ENCODE peak calls at places on chromosomes 7 and 10, in five cellular contexts. O, W, X, Z and T are unnamed samples.

GRCh38 chr7:83130623-83131545 is 31.8 kb downstream of the PCLO start:
- DNase-seq in O (no peak), W (no peak), X (no peak), Z (no peak), T (no peak)

GRCh38 chr7:5143935-5144903 is 45.8 kb upstream of the WIPI2 start:
- DNase-seq in O (no peak), W (no peak), X (no peak), Z (no peak), T (no peak)

GRCh38 chr7:69640216-69640615 is 41.9 kb downstream of the AUTS2 start:
- DNase-seq in O (no peak), W (no peak), X (no peak), Z (no peak), T (no peak)

GRCh38 chr10:104216631-104217030 is 15.5 kb downstream of the CFAP43 start:
- DNase-seq in O (no peak), W (no peak), X (no peak), Z (no peak), T (no peak)

GRCh38 chr7:151385626-151386300 is 24.1 kb downstream of the WDR86 start:
- DNase-seq in O (no peak), W (no peak), X (no peak), Z (peak; percentile 45), T (no peak)

GRCh38 chr7:68186072-68186471 is 1189.4 kb downstream of the TYW1 start:
- DNase-seq in O (no peak), W (no peak), X (no peak), Z (no peak), T (no peak)

GRCh38 chr10:101772895-101773761 is 2.8 kb downstream of the FGF8 start:
- DNase-seq in O (no peak), W (no peak), X (no peak), Z (no peak), T (no peak)

GRCh38 chr10:127353544-127353943 is 157.2 kb upstream of the INSYN2A start:
- DNase-seq in O (no peak), W (no peak), X (no peak), Z (no peak), T (no peak)

GRCh38 chr10:77898323-77899079 is 28.1 kb downstream of the DLG5 start:
- DNase-seq in O (no peak), W (no peak), X (peak; percentile 79), Z (no peak), T (no peak)

GRCh38 chr7:124662937-124663336 is 102.7 kb downstream of the GPR37 start:
- DNase-seq in O (no peak), W (no peak), X (no peak), Z (no peak), T (no peak)

GRCh38 chr10:45313264-45313873 is 2.0 kb downstream of the OR13A1 start:
- DNase-seq in O (no peak), W (no peak), X (no peak), Z (no peak), T (no peak)

GRCh38 chr7:34991938-34992840 is 45.1 kb downstream of the DPY19L1 start:
- DNase-seq in O (no peak), W (no peak), X (no peak), Z (no peak), T (no peak)

GRCh38 chr7:67854784-67855183 is 858.2 kb downstream of the TYW1 start:
- DNase-seq in O (no peak), W (no peak), X (no peak), Z (no peak), T (no peak)

GRCh38 chr10:5813341-5814109 is at the start of gene GDI2:
- DNase-seq in O (peak; percentile 95), W (peak; percentile 76), X (peak; percentile 95), Z (peak; percentile 97), T (peak; percentile 93)
- TF ChIP-seq CTCF in O (no peak), W (no peak), X (no peak), Z (no peak), T (no peak)

DNA sequence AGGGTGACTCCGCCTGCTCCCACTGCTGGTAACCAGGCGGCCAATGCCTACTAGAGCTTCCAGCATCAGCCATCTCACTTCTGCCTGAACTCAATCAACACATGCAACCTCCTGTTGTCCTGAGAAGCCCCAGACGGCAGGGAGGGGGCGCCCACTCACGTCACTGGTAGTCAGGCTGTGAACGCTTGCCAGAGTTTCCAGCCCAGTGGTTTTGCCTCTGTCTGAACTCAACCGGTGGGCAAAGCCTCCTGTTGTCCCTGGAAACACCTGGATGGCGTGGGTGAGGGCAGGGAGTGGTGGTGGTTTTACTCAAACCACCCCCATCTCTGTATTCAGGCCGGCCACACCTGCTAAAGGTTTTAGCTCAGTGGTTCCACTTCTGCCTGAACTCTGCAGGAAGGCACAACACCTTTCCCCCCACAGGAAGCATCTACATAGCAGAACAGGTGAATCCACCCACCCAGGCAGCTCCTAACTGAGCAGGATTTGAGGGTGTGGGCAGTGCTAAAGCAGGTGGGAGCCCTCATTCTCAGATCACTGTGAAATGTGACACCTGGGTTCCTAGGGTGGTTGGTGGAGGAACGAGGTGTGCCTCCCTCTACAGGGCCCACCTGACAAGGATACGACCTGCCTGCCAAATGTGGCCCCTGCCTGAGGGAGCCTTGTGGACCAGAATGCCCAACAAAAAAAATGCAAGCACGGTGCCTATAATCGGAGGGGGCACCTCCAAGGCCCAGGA is 563.0 kb upstream of the SEMA3D start:
- DNase-seq in O (no peak), W (no peak), X (no peak), Z (no peak), T (no peak)
- TF ChIP-seq CTCF in O (no peak), W (no peak), X (no peak), Z (no peak), T (no peak)

GRCh38 chr7:131106681-131107342 is 220.9 kb upstream of the MKLN1 start:
- DNase-seq in O (no peak), W (no peak), X (peak; percentile 63), Z (peak; percentile 77), T (no peak)

GRCh38 chr7:131105803-131106680 is 221.6 kb upstream of the MKLN1 start:
- DNase-seq in O (peak; percentile 30), W (no peak), X (peak; percentile 77), Z (peak; percentile 92), T (peak; percentile 57)

GRCh38 chr7:131108212-131108980 is 219.3 kb upstream of the MKLN1 start:
- DNase-seq in O (no peak), W (no peak), X (no peak), Z (peak; percentile 82), T (no peak)

GRCh38 chr7:131109011-131109756 is 218.5 kb upstream of the MKLN1 start:
- DNase-seq in O (no peak), W (no peak), X (no peak), Z (no peak), T (no peak)

DNA sequence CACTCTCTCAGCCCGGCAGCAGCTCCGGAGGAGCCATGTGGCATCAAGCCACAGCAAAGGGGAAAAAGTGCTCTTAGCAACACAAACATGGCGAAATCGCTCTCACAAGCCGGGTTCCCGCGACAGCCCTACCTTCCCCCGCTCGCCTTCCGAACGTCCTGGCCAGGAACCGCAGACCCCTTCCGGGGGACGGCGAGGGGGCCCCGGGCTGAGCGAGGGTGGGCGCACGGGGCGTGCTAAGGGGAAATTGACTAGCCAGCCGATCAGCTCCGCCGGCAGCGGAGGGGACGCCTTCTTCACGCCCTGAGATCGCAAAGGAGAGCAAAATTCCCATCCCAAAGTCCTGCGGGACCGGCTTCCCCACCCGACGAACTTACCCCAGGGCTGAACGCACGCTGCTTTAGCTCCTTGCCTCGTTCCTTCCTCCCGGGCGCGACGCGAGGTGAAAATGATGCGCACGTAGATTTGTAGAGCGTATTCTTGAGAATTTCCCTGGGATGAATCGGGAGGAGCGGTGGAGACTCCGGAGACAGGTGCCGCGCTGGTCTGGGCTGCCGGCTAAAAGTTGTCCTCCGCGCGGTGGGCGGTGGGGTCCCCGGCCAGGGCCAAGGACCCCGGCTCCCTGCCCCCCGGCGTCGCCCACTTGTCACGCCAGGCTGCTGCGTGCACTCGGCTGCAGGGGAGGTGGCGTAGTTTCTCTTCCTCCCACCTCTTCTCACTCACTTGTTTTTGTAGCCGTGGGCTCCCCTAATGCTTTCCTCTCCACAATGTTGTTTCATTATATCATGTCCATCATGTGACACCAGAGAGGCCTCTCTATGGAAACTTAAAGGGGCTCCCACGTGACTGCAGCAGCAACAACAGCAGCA is 220.1 kb upstream of the MKLN1 start:
- DNase-seq in O (peak; percentile 17), W (no peak), X (peak; percentile 88), Z (peak; percentile 85), T (peak; percentile 66)
- TF ChIP-seq CTCF in O (no peak), W (no peak), X (no peak), Z (no peak), T (no peak)

DNA sequence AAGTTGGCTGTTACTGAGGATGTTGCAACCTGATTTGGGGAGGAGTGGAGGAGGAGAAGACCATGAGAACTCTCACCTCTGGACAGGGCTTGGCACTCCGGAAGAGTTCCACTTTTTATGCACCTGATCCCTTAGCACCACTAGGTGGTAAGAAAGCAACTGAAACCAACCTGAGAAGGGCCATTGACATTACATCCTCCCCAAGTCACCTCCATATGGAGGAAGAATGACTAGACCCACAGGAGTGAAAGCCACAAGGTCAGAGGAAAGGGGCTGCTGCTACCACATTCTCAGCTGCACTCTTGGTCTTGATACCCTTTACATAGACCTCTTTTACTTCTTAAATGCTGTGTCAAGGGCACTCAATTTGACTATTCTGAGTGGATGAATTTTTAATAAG is 363.0 kb downstream of the GFRA1 start:
- DNase-seq in O (no peak), W (no peak), X (no peak), Z (no peak), T (no peak)
- TF ChIP-seq CTCF in O (no peak), W (no peak), X (no peak), Z (no peak), T (no peak)

DNA sequence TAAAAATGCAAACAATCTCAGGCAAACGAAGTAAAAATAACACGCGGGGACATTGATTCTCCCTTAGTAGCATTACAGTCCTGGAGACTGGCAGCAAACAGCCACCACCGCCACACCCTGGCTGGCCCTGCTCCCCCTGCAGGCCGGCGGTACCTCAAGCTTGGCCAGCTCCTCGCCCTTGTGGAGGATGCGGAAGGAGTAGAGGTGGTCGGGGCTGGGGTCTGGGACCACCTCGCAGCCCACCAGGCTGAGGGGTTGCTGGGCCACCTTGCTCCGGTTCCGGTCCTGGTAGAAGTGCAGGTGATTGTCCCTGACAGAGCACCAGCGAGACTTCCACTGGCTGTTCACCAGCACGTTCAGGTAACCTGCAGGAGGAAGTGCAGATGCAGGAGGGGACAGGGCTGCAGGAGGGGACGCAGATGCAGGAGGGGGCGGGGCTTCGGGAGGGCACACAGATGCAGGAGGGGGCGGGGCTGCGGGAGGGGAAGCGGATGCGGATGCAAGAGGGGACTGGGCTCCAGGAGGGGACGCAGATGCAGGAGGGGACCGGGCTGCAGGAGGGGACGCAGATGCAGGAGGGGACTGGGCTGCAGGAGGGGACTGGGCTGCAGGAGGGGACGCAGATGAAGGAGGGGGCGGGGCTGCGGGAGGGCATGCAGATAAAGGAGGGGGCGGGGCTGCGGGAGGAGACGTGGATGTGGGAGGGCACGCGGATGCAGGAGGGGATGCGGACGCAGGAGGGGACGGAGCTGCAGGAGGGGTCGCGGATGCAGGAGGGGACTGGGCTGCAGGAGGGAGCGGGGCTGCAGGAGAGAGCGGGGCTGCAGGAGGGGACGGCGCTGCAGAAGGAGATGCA is 65.7 kb downstream of the VWA2 start:
- DNase-seq in O (peak; percentile 53), W (no peak), X (no peak), Z (no peak), T (no peak)
- TF ChIP-seq CTCF in O (peak; percentile 62), W (peak; percentile 81), X (no peak), Z (peak; percentile 20), T (no peak)

GRCh38 chr7:99429756-99430155 is 8.8 kb downstream of the PTCD1 start:
- DNase-seq in O (no peak), W (no peak), X (no peak), Z (no peak), T (no peak)

GRCh38 chr7:99428972-99429566 is 9.5 kb downstream of the PTCD1 start:
- DNase-seq in O (no peak), W (no peak), X (no peak), Z (no peak), T (no peak)

GRCh38 chr7:99422625-99423024 is 13.9 kb downstream of the BUD31 start:
- DNase-seq in O (no peak), W (no peak), X (no peak), Z (no peak), T (no peak)

GRCh38 chr7:99422091-99422624 is 13.4 kb downstream of the BUD31 start:
- DNase-seq in O (no peak), W (no peak), X (no peak), Z (no peak), T (no peak)

GRCh38 chr7:99424932-99425730 is 13.5 kb downstream of the PTCD1 start:
- DNase-seq in O (no peak), W (no peak), X (no peak), Z (no peak), T (no peak)
- TF ChIP-seq CTCF in O (no peak), W (no peak), X (no peak), Z (no peak), T (no peak)